ENCODE peak calls at places on chromosomes 16 and 17, in ten cellular contexts. G is esophagus squamous epithelium, I is H1, M is tibial nerve, Q is heart left ventricle, Y is testis, J is adrenal gland, L is lower leg skin, S is uterus, U is sigmoid colon. O is an unnamed sample.
A peak's percentile ranks its signal among the peaks of the same experiment; 100 is the strongest.

GRCh38 chr16:10976663-10977062 is 32.3 kb downstream of the CLEC16A start:
- DNase-seq in U (peak; percentile 28), Y (no peak), J (no peak), G (no peak), Q (no peak), I (no peak), S (no peak), M (no peak), L (no peak), O (no peak)

GRCh38 chr17:45149669-45150603 is 1.7 kb downstream of the HEXIM1 start:
- DNase-seq in M (peak; percentile 65), L (peak; percentile 75), I (no peak), Q (peak; percentile 80), J (peak; percentile 79), Y (peak; percentile 74), S (peak; percentile 80), G (no peak), U (peak; percentile 90), O (peak; percentile 74)

GRCh38 chr17:74744349-74744713 is 4.1 kb upstream of the NHERF1 start:
- DNase-seq in L (no peak), S (no peak), J (peak; percentile 24), U (peak; percentile 15), M (no peak), Y (no peak), Q (no peak), I (no peak), G (no peak), O (no peak)

GRCh38 chr17:3740611-3741073 is 16.9 kb downstream of the HASPIN start:
- DNase-seq in G (no peak), U (no peak), J (no peak), Q (no peak), S (no peak), L (no peak), M (no peak), Y (no peak), I (no peak), O (no peak)

GRCh38 chr17:77322534-77323412 is 182.0 kb downstream of the SEC14L1 start:
- DNase-seq in U (peak; percentile 95), Y (peak; percentile 71), G (no peak), I (no peak), M (peak; percentile 76), S (peak; percentile 93), J (peak; percentile 95), Q (peak; percentile 91), L (peak; percentile 81), O (peak; percentile 81)

GRCh38 chr16:19282101-19282500 is 3.4 kb upstream of the CLEC19A start:
- DNase-seq in G (no peak), U (no peak), M (no peak), Q (no peak), L (no peak), Y (no peak), S (no peak), J (no peak), I (no peak), O (no peak)

GRCh38 chr16:1330931-1331711 is 2.3 kb upstream of the BAIAP3 start:
- DNase-seq in S (no peak), Q (no peak), G (no peak), M (no peak), U (no peak), J (no peak), Y (no peak), I (no peak), L (no peak), O (no peak)

GRCh38 chr17:77503916-77504651 is 363.3 kb downstream of the SEC14L1 start:
- DNase-seq in M (no peak), U (peak; percentile 60), Y (peak; percentile 12), G (no peak), Q (peak; percentile 11), J (peak; percentile 14), S (peak; percentile 9), I (no peak), L (no peak), O (peak; percentile 30)

GRCh38 chr17:15392326-15392739 is 50.9 kb upstream of the TEKT3 start:
- DNase-seq in Q (peak; percentile 44), U (no peak), G (no peak), S (no peak), Y (no peak), M (no peak), I (no peak), J (no peak), L (no peak), O (no peak)

GRCh38 chr17:4247981-4248388 is 15.8 kb downstream of the ANKFY1 start:
- DNase-seq in L (peak; percentile 58), G (no peak), Q (no peak), I (no peak), J (peak; percentile 38), S (no peak), M (no peak), U (no peak), Y (no peak), O (no peak)

GRCh38 chr16:55052335-55053070 is 121.8 kb downstream of the IRX5 start:
- DNase-seq in S (no peak), I (no peak), M (no peak), Y (no peak), L (no peak), Q (no peak), G (no peak), J (no peak), U (peak; percentile 19), O (no peak)

GRCh38 chr16:46914556-46915201 is 30.5 kb downstream of the GPT2 start:
- DNase-seq in Y (no peak), Q (no peak), G (no peak), S (no peak), J (no peak), U (no peak), I (no peak), L (no peak), M (no peak), O (no peak)

GRCh38 chr17:300881-301280 is 51.7 kb downstream of the RPH3AL start:
- DNase-seq in M (no peak), G (no peak), Q (no peak), Y (no peak), L (no peak), U (peak; percentile 34), I (no peak), S (no peak), J (no peak), O (peak; percentile 14)

GRCh38 chr17:303161-303560 is 49.4 kb downstream of the RPH3AL start:
- DNase-seq in U (no peak), Q (peak; percentile 5), I (no peak), S (no peak), J (no peak), L (no peak), Y (no peak), G (no peak), M (no peak), O (no peak)

GRCh38 chr17:301681-302299 is 50.8 kb downstream of the RPH3AL start:
- DNase-seq in J (no peak), U (peak; percentile 62), M (peak; percentile 36), S (peak; percentile 20), L (no peak), Y (no peak), Q (peak; percentile 74), G (no peak), I (no peak), O (peak; percentile 36)

GRCh38 chr17:304461-304860 is 48.1 kb downstream of the RPH3AL start:
- DNase-seq in L (no peak), G (no peak), Q (peak; percentile 54), M (no peak), Y (no peak), S (no peak), I (peak; percentile 65), J (peak; percentile 67), U (no peak), O (no peak)

GRCh38 chr17:302300-302698 is 50.3 kb downstream of the RPH3AL start:
- DNase-seq in Y (no peak), S (no peak), I (no peak), L (no peak), G (no peak), J (no peak), M (no peak), U (no peak), Q (peak; percentile 35), O (no peak)
- TF ChIP-seq POLR2A in Y (no peak), S (no peak), I (no peak), L (no peak), G (no peak), J (no peak), M (no peak), U (peak; percentile 34), Q (no peak), O (no peak)

DNA sequence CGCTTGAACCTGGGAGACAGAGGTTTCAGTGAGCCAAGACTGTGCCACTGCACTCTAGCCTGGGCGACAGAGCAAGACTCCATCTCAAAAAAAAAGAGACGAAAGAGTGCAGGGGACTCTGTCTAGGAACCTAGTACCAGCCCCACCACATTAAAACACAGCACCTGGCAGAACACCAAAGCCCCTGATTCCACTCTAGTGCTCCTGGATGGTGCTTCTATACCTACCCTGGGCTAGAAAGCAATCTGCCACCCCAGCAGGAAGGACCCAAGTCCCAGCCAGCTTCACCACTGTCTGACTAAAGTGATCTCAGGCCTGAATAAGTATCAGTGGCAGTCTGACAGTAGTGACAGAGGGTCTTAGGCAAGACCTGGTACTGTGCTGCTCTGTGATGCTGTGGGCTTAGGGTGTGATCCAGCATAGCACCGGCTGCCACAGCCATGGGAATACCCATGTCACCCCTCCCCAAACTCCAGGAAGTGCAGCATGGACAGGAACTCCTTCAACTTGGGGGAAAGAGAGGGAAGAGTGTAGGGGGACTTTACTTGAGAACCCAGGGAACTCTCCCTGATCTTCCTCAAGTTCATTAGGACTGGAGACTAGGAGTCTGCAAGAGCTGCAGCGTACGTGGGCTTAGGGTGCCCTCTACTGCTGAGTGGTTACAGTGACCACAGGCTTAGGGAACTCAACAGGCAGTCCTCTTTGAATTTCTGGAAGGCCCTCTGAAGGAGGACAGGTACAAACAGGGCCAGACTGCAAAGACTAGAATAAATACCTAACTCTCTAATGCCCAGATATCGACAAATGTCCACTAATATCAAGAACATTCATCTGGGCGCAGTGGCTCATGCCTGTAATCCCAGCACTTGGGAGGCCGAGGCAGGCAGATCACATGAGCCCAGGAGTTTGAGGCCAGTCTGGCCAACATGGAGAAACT is 30.0 kb upstream of the RNF43 start:
- DNase-seq in S (no peak), G (no peak), L (peak; percentile 37), M (no peak), Y (peak; percentile 86), J (peak; percentile 91), U (no peak), I (peak; percentile 83), Q (peak; percentile 60), O (peak; percentile 76)
- TF ChIP-seq POLR2A in S (no peak), G (no peak), L (no peak), M (no peak), Y (no peak), J (no peak), U (no peak), I (no peak), Q (no peak), O (no peak)

GRCh38 chr16:67210069-67210937 is 11.4 kb downstream of the ELMO3 start:
- DNase-seq in U (no peak), J (no peak), Y (no peak), G (no peak), Q (no peak), I (no peak), S (no peak), M (no peak), L (no peak), O (peak; percentile 92)
- TF ChIP-seq POLR2A in U (no peak), J (no peak), Y (no peak), G (no peak), Q (no peak), I (no peak), S (no peak), M (no peak), L (no peak), O (no peak)

DNA sequence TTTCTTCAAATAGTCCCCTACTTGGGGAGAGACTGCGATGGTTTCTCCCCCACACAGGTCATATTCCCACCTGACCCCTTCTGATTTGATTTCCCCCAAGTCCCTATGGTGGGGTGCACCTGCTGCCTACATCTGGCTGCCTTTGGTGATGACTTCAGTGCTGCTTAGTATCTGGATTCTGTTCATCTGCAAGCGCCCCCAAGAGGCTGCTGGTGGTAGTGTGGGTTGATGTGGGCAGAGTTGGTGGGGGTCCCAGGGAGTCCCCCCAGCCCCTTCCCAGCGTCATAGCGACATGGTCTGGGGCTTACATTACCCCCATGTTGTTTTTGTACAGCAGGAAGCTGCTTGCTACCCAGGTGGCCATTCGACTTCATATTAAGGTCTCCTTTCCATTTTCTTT is 99.2 kb downstream of the NTN1 start:
- DNase-seq in J (no peak), Y (peak; percentile 25), M (no peak), S (no peak), Q (no peak), G (no peak), I (peak; percentile 65), L (no peak), U (peak; percentile 55), O (no peak)
- TF ChIP-seq POLR2A in J (no peak), Y (no peak), M (no peak), S (no peak), Q (no peak), G (no peak), I (no peak), L (no peak), U (no peak), O (no peak)

O was measured in right lobe of liver.